ENCODE peak calls at places on chromosomes 1 and 21, in six cellular contexts. D is hepatocyte; G is choroid plexus epithelial cell; J is CD4-positive, alpha-beta memory T cell; P is mammary epithelial cell; E is heart left ventricle. X is an unnamed sample.

GRCh38 chr1:15526490-15527339 is at the start of gene DNAJC16:
- DNase-seq in G (peak), E (peak), P (peak), J (peak), D (peak), X (peak)

GRCh38 chr21:36008505-36008904 is 51.8 kb downstream of the SETD4 start:
- DNase-seq in J (no peak), D (no peak), P (no peak), E (no peak), G (no peak), X (no peak)

GRCh38 chr1:200043330-200043668 is 15.8 kb downstream of the NR5A2 start:
- DNase-seq in P (no peak), E (no peak), J (no peak), G (no peak), D (no peak), X (no peak)

GRCh38 chr1:52364235-52364839 is 1.7 kb downstream of the CC2D1B start:
- DNase-seq in J (no peak), D (no peak), P (no peak), E (no peak), G (no peak), X (no peak)

GRCh38 chr21:15617968-15618367 is 111.8 kb upstream of the USP25 start:
- DNase-seq in D (no peak), E (no peak), J (no peak), P (peak), G (peak), X (peak)

GRCh38 chr1:225425211-225425786 is 2.5 kb downstream of the LBR start:
- DNase-seq in G (peak), D (no peak), P (peak), E (no peak), J (no peak), X (no peak)

GRCh38 chr1:30879126-30879786 is 29.3 kb downstream of the SDC3 start:
- DNase-seq in E (no peak), G (no peak), J (no peak), P (peak), D (no peak), X (no peak)

GRCh38 chr1:200409203-200409760 is 554 bp downstream of the ZNF281 start:
- DNase-seq in P (no peak), D (peak), E (no peak), G (peak), J (peak), X (no peak)

GRCh38 chr1:224387302-224387912 is 30.7 kb downstream of the CNIH4 start:
- DNase-seq in G (no peak), P (no peak), E (no peak), D (no peak), J (peak), X (no peak)

GRCh38 chr1:159090566-159091546 is 14.3 kb upstream of the AIM2 start:
- DNase-seq in E (no peak), P (peak), G (peak), D (no peak), J (no peak), X (peak)

GRCh38 chr1:7967206-7967605 is 5.7 kb downstream of the PARK7 start:
- DNase-seq in E (no peak), D (no peak), J (no peak), P (no peak), G (no peak), X (no peak)

GRCh38 chr1:153538315-153538821 is 2.4 kb downstream of the S100A5 start:
- DNase-seq in D (peak), P (no peak), G (no peak), E (no peak), J (no peak), X (no peak)

GRCh38 chr1:152034654-152035405 is 2.0 kb downstream of the S100A11 start:
- DNase-seq in D (peak), P (peak), J (peak), G (peak), E (no peak), X (no peak)

GRCh38 chr21:27475363-27475955 is 508.6 kb upstream of the ADAMTS5 start:
- DNase-seq in E (no peak), P (no peak), G (peak), D (no peak), J (no peak), X (no peak)

GRCh38 chr1:223256034-223256433 is 107.9 kb downstream of the SUSD4 start:
- DNase-seq in P (peak), G (no peak), D (no peak), J (no peak), E (no peak), X (no peak)

GRCh38 chr21:33643658-33644311 is 1.5 kb downstream of the ITSN1 start:
- DNase-seq in G (peak), D (peak), J (no peak), E (no peak), P (peak), X (no peak)

GRCh38 chr1:93798301-93798700 is 80.7 kb downstream of the DNTTIP2 start:
- DNase-seq in E (no peak), D (no peak), G (peak), J (no peak), P (no peak), X (peak)

GRCh38 chr1:186082235-186082937 is 292.7 kb downstream of the TPR start:
- DNase-seq in E (peak), G (peak), J (no peak), D (peak), P (peak), X (peak)

GRCh38 chr1:96372881-96373280 is 348.7 kb upstream of the PTBP2 start:
- DNase-seq in D (no peak), J (no peak), P (no peak), E (no peak), G (peak), X (no peak)

GRCh38 chr1:90579212-90579802 is 137.8 kb downstream of the BARHL2 start:
- DNase-seq in E (no peak), D (peak), G (peak), P (peak), J (peak), X (peak)

GRCh38 chr1:200351826-200352549 is 57.8 kb downstream of the ZNF281 start:
- DNase-seq in P (peak), J (peak), G (peak), D (peak), E (no peak), X (peak)

GRCh38 chr1:53359225-53359933 is 31.5 kb upstream of the LRP8 start:
- DNase-seq in G (no peak), J (no peak), E (no peak), P (no peak), D (no peak), X (no peak)

GRCh38 chr1:43270421-43271095 is 775 bp downstream of the TMEM125 start:
- DNase-seq in E (no peak), G (peak), J (no peak), D (peak), P (peak), X (no peak)

GRCh38 chr1:227893696-227894305 is 53.9 kb downstream of the WNT9A start:
- DNase-seq in G (no peak), P (peak), E (peak), J (no peak), D (no peak), X (no peak)

GRCh38 chr1:109361649-109362048 is 36.1 kb downstream of the SORT1 start:
- DNase-seq in E (no peak), P (peak), J (no peak), D (no peak), G (no peak), X (no peak)

GRCh38 chr1:226593541-226593940 is 45.0 kb downstream of the STUM start:
- DNase-seq in D (no peak), G (no peak), P (no peak), J (no peak), E (no peak), X (no peak)

GRCh38 chr1:176693697-176694329 is 230.8 kb downstream of the PAPPA2 start:
- DNase-seq in G (peak), J (no peak), P (no peak), D (no peak), E (no peak), X (peak)

GRCh38 chr1:207495816-207496792 is at the start of gene CR1:
- DNase-seq in G (peak), E (peak), D (peak), P (no peak), J (peak), X (no peak)

GRCh38 chr1:100581096-100581705 is 43.3 kb downstream of the GPR88 start:
- DNase-seq in D (no peak), J (peak), E (no peak), G (no peak), P (no peak), X (no peak)

GRCh38 chr1:206952182-206952581 is 5.9 kb upstream of the PIGR start:
- DNase-seq in E (no peak), D (peak), J (no peak), P (peak), G (no peak), X (peak)

GRCh38 chr1:198374288-198374687 is 166.2 kb downstream of the ATP6V1G3 start:
- DNase-seq in J (no peak), D (no peak), P (no peak), E (no peak), G (no peak), X (no peak)

GRCh38 chr1:84366786-84367185 is 31.5 kb upstream of the DNASE2B start:
- DNase-seq in E (no peak), P (no peak), G (peak), D (no peak), J (no peak), X (peak)

GRCh38 chr1:239566074-239566473 is 179.7 kb downstream of the CHRM3 start:
- DNase-seq in P (no peak), J (no peak), E (no peak), G (no peak), D (no peak), X (no peak)

GRCh38 chr1:70411360-70411844 is 334 bp downstream of the CTH start:
- DNase-seq in P (no peak), E (no peak), D (no peak), G (peak), J (no peak), X (no peak)

GRCh38 chr1:2847086-2847850 is 45.8 kb upstream of the TTC34 start:
- DNase-seq in J (no peak), G (no peak), D (no peak), E (no peak), P (no peak), X (no peak)

GRCh38 chr1:107570768-107571167 is 394.2 kb downstream of the VAV3 start:
- DNase-seq in P (no peak), E (peak), J (no peak), D (no peak), G (no peak), X (no peak)

GRCh38 chr1:152050886-152051764 is 14.3 kb upstream of the S100A11 start:
- DNase-seq in J (no peak), E (no peak), D (no peak), G (no peak), P (peak), X (no peak)

GRCh38 chr1:77687519-77687906 is 5.1 kb upstream of the ZZZ3 start:
- DNase-seq in P (no peak), D (peak), E (no peak), J (no peak), G (peak), X (no peak)
- H3K4me3 ChIP-seq in P (no peak), D (no peak), E (peak), J (no peak), G (peak), X (no peak)

GRCh38 chr1:150162862-150163706 is 13.4 kb downstream of the PLEKHO1 start:
- DNase-seq in E (peak), D (peak), P (peak), G (peak), J (no peak), X (peak)
- H3K4me3 ChIP-seq in E (peak), D (peak), P (peak), G (peak), J (no peak), X (peak)

DNA sequence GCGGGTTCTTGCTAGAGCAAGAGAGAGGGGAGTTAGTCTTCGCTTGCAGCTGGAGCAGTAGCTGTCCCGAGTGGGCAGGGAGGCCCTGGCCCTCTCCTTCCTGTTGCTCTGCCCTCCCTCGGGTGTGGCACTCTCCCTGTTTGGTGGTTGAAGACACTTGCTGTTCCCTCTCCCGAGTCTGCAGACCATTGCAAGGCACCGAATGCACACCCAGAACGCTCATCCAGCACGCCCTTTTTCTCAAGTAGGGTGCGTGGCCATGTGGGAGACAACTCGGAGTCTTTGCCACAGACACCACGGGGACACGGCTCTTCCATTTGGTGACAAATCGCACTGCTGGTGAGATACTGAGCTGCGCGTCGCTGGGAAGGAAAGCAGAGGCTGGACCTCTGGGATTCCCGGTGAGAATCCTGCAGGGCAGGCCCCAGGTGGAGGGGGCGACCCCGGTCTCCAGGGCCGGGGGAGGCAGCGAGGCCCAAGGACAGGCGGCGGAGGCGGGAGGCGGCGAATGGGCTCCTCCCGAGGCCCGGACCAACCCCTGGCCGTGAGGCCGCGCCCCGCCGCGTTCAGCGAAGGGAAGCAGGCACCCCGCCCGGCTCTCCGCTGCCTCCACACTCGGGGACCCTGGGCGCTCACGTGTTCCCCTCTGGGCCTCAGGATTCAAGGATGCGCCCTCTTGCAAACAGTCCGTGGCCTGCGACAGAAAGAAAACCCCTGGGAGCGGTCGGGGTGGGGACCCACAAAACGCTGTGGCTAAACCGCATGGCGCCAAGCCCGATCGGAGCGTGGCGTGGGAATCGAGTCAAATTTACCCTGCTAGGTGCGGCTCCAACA is 10.4 kb upstream of the TMEM200B start:
- DNase-seq in P (no peak), G (no peak), E (no peak), J (no peak), D (no peak), X (no peak)
- H3K4me3 ChIP-seq in P (no peak), G (no peak), E (peak), J (no peak), D (no peak), X (no peak)

GRCh38 chr1:32426489-32427255 is 32.4 kb upstream of the BSDC1 start:
- DNase-seq in D (no peak), E (no peak), G (no peak), J (no peak), P (no peak), X (no peak)
- H3K4me3 ChIP-seq in D (no peak), E (peak), G (peak), J (no peak), P (peak), X (peak)

GRCh38 chr1:22418352-22418751 is 33.3 kb upstream of the ZBTB40 start:
- DNase-seq in J (no peak), P (no peak), D (no peak), G (no peak), E (no peak), X (no peak)

GRCh38 chr1:22416555-22417454 is 34.8 kb upstream of the ZBTB40 start:
- DNase-seq in G (peak), J (peak), D (peak), P (peak), E (peak), X (peak)

GRCh38 chr1:22420456-22421053 is 31.1 kb upstream of the ZBTB40 start:
- DNase-seq in D (peak), E (peak), J (peak), P (peak), G (peak), X (peak)

GRCh38 chr1:22417466-22417865 is 34.2 kb upstream of the ZBTB40 start:
- DNase-seq in J (no peak), G (no peak), E (no peak), D (no peak), P (no peak), X (no peak)

GRCh38 chr1:22418852-22419480 is 32.7 kb upstream of the ZBTB40 start:
- DNase-seq in P (no peak), G (peak), E (no peak), J (no peak), D (no peak), X (peak)
- H3K4me3 ChIP-seq in P (no peak), G (no peak), E (no peak), J (no peak), D (no peak), X (no peak)

GRCh38 chr1:16961297-16962124 is 18.9 kb downstream of the MFAP2 start:
- DNase-seq in J (no peak), P (no peak), D (no peak), E (no peak), G (no peak), X (no peak)
- H3K4me3 ChIP-seq in J (no peak), P (no peak), D (no peak), E (peak), G (peak), X (peak)

GRCh38 chr1:18661404-18662285 is 31.0 kb downstream of the PAX7 start:
- DNase-seq in J (no peak), E (no peak), D (no peak), G (no peak), P (no peak), X (no peak)
- H3K4me3 ChIP-seq in J (no peak), E (no peak), D (no peak), G (no peak), P (no peak), X (no peak)

GRCh38 chr1:230176871-230177411 is 109.9 kb downstream of the GALNT2 start:
- DNase-seq in D (no peak), J (no peak), P (no peak), G (no peak), E (peak), X (no peak)
- H3K4me3 ChIP-seq in D (no peak), J (no peak), P (no peak), G (no peak), E (peak), X (peak)

DNA sequence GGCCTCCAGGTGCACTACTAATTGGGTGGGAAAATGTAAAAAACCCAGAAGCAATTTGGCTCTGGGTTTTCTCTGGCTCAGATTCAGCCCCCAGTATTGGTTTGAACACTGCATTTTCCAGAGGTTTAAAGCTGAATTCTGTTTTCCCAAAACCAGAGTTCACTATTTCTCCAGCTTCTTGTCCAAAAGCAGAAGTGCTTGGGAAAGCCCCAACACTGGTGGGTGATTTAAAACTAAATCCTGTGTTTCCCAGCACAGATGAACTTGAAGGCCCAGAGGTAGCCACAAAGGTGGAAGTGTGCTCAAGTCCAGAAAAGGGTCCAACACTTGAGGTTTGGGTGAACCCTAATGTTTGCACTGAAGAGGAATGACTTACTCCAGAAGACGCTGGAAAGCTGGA is 689 bp downstream of the MCM3AP start:
- DNase-seq in P (no peak), J (no peak), G (no peak), E (no peak), D (no peak), X (no peak)
- H3K4me3 ChIP-seq in P (no peak), J (no peak), G (peak), E (peak), D (peak), X (peak)

GRCh38 chr1:4755301-4756183 is 101.1 kb downstream of the AJAP1 start:
- DNase-seq in P (no peak), J (no peak), D (peak), E (no peak), G (peak), X (no peak)

GRCh38 chr1:4754816-4755215 is 100.4 kb downstream of the AJAP1 start:
- DNase-seq in D (no peak), J (no peak), E (no peak), P (no peak), G (no peak), X (no peak)

GRCh38 chr1:4749406-4749805 is 95.0 kb downstream of the AJAP1 start:
- DNase-seq in E (no peak), P (no peak), G (no peak), J (no peak), D (no peak), X (no peak)

GRCh38 chr1:4756184-4756504 is 101.7 kb downstream of the AJAP1 start:
- DNase-seq in G (no peak), E (peak), J (no peak), P (no peak), D (no peak), X (no peak)

DNA sequence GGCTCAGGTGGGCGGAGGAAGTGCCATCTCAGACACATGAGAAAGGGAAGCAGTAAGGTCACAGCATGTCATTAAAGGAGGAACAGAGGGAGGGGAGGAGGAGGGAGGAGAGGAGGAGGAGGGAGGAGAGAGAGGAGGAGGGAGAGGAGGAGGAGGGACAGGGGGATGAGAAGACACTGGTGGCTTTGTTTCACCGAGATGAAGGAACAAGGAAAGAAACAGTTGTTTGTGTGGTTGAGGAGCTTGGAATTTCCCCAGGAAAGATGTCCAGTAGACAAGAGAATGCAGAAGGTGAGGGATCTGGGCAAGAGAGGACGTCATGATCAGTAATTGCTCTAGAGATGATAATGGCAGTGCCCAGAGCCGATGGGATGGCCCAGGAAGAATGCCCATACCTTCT is 97.7 kb downstream of the AJAP1 start:
- DNase-seq in D (no peak), E (no peak), G (no peak), J (no peak), P (no peak), X (no peak)
- H3K4me3 ChIP-seq in D (no peak), E (no peak), G (no peak), J (no peak), P (no peak), X (no peak)